ENCODE peak calls at places on chromosomes 12 and 14, in ten cellular contexts. One of them, this sample, is unnamed.

GRCh38 chr12:70487440-70487839 is 121.3 kb downstream of the KCNMB4 start:
- DNase-seq in upper lobe of right lung: no peak
- DNase-seq in Panc1: no peak
- DNase-seq in thyroid gland: no peak
- DNase-seq in uterus: no peak
- DNase-seq in heart left ventricle: no peak
- DNase-seq in thoracic aorta: no peak
- DNase-seq in OCI-LY7: peak; percentile 51
- DNase-seq in CD8-positive, alpha-beta T cell: no peak
- DNase-seq in GM23338: no peak
- DNase-seq in this sample: no peak

GRCh38 chr12:32070370-32070769 is 36.3 kb upstream of the BICD1 start:
- DNase-seq in upper lobe of right lung: no peak
- DNase-seq in Panc1: no peak
- DNase-seq in thyroid gland: no peak
- DNase-seq in uterus: no peak
- DNase-seq in heart left ventricle: no peak
- DNase-seq in thoracic aorta: no peak
- DNase-seq in OCI-LY7: no peak
- DNase-seq in CD8-positive, alpha-beta T cell: no peak
- DNase-seq in GM23338: no peak
- DNase-seq in this sample: no peak

GRCh38 chr14:91417134-91417982 is at the start of gene CCDC88C:
- DNase-seq in upper lobe of right lung: peak; percentile 90
- DNase-seq in Panc1: no peak
- DNase-seq in thyroid gland: peak; percentile 63
- DNase-seq in uterus: peak; percentile 42
- DNase-seq in heart left ventricle: peak; percentile 67
- DNase-seq in thoracic aorta: no peak
- DNase-seq in OCI-LY7: peak; percentile 84
- DNase-seq in CD8-positive, alpha-beta T cell: peak; percentile 86
- DNase-seq in GM23338: peak; percentile 71
- DNase-seq in this sample: no peak

GRCh38 chr12:5246196-5246595 is 185.7 kb upstream of the NTF3 start:
- DNase-seq in upper lobe of right lung: no peak
- DNase-seq in Panc1: no peak
- DNase-seq in thyroid gland: no peak
- DNase-seq in uterus: no peak
- DNase-seq in heart left ventricle: no peak
- DNase-seq in thoracic aorta: no peak
- DNase-seq in OCI-LY7: no peak
- DNase-seq in CD8-positive, alpha-beta T cell: no peak
- DNase-seq in GM23338: peak; percentile 88
- DNase-seq in this sample: no peak

GRCh38 chr14:71658261-71658860 is 273.9 kb upstream of the RGS6 start:
- DNase-seq in upper lobe of right lung: no peak
- DNase-seq in Panc1: no peak
- DNase-seq in thyroid gland: no peak
- DNase-seq in uterus: no peak
- DNase-seq in heart left ventricle: no peak
- DNase-seq in thoracic aorta: no peak
- DNase-seq in OCI-LY7: peak; percentile 27
- DNase-seq in CD8-positive, alpha-beta T cell: no peak
- DNase-seq in GM23338: no peak
- DNase-seq in this sample: no peak

GRCh38 chr14:99347561-99347960 is 75.6 kb upstream of the BCL11B start:
- DNase-seq in upper lobe of right lung: peak; percentile 21
- DNase-seq in Panc1: no peak
- DNase-seq in thyroid gland: no peak
- DNase-seq in uterus: no peak
- DNase-seq in heart left ventricle: no peak
- DNase-seq in thoracic aorta: no peak
- DNase-seq in OCI-LY7: no peak
- DNase-seq in CD8-positive, alpha-beta T cell: no peak
- DNase-seq in GM23338: no peak
- DNase-seq in this sample: no peak

GRCh38 chr12:93825926-93826599 is 148.9 kb downstream of the CRADD start:
- DNase-seq in upper lobe of right lung: no peak
- DNase-seq in Panc1: no peak
- DNase-seq in thyroid gland: no peak
- DNase-seq in uterus: no peak
- DNase-seq in heart left ventricle: no peak
- DNase-seq in thoracic aorta: no peak
- DNase-seq in OCI-LY7: no peak
- DNase-seq in CD8-positive, alpha-beta T cell: no peak
- DNase-seq in GM23338: no peak
- DNase-seq in this sample: no peak

GRCh38 chr14:63499701-63500250 is 43.4 kb downstream of the PPP2R5E start:
- DNase-seq in upper lobe of right lung: no peak
- DNase-seq in Panc1: no peak
- DNase-seq in thyroid gland: no peak
- DNase-seq in uterus: no peak
- DNase-seq in heart left ventricle: no peak
- DNase-seq in thoracic aorta: no peak
- DNase-seq in OCI-LY7: no peak
- DNase-seq in CD8-positive, alpha-beta T cell: no peak
- DNase-seq in GM23338: no peak
- DNase-seq in this sample: no peak

GRCh38 chr12:65666876-65667275 is 157.4 kb upstream of the HMGA2 start:
- DNase-seq in upper lobe of right lung: no peak
- DNase-seq in Panc1: no peak
- DNase-seq in thyroid gland: no peak
- DNase-seq in uterus: no peak
- DNase-seq in heart left ventricle: no peak
- DNase-seq in thoracic aorta: no peak
- DNase-seq in OCI-LY7: no peak
- DNase-seq in CD8-positive, alpha-beta T cell: no peak
- DNase-seq in GM23338: no peak
- DNase-seq in this sample: no peak

GRCh38 chr12:57240926-57241555 is 9.9 kb downstream of the STAC3 start:
- DNase-seq in upper lobe of right lung: peak; percentile 64
- DNase-seq in Panc1: no peak
- DNase-seq in thyroid gland: no peak
- DNase-seq in uterus: no peak
- DNase-seq in heart left ventricle: no peak
- DNase-seq in thoracic aorta: no peak
- DNase-seq in OCI-LY7: peak; percentile 64
- DNase-seq in CD8-positive, alpha-beta T cell: no peak
- DNase-seq in GM23338: peak; percentile 81
- DNase-seq in this sample: peak; percentile 72

GRCh38 chr12:31233061-31233730 is 92.8 kb downstream of the SINHCAF start:
- DNase-seq in upper lobe of right lung: no peak
- DNase-seq in Panc1: no peak
- DNase-seq in thyroid gland: no peak
- DNase-seq in uterus: no peak
- DNase-seq in heart left ventricle: no peak
- DNase-seq in thoracic aorta: no peak
- DNase-seq in OCI-LY7: no peak
- DNase-seq in CD8-positive, alpha-beta T cell: peak; percentile 1
- DNase-seq in GM23338: no peak
- DNase-seq in this sample: no peak

GRCh38 chr14:73463411-73463810 is 5.1 kb upstream of the NUMB start:
- DNase-seq in upper lobe of right lung: no peak
- DNase-seq in Panc1: peak; percentile 39
- DNase-seq in thyroid gland: no peak
- DNase-seq in uterus: peak; percentile 32
- DNase-seq in heart left ventricle: no peak
- DNase-seq in thoracic aorta: peak; percentile 33
- DNase-seq in OCI-LY7: no peak
- DNase-seq in CD8-positive, alpha-beta T cell: no peak
- DNase-seq in GM23338: no peak
- DNase-seq in this sample: peak; percentile 80

GRCh38 chr14:73462078-73462715 is 3.9 kb upstream of the NUMB start:
- DNase-seq in upper lobe of right lung: peak; percentile 75
- DNase-seq in Panc1: no peak
- DNase-seq in thyroid gland: peak; percentile 77
- DNase-seq in uterus: peak; percentile 27
- DNase-seq in heart left ventricle: peak; percentile 58
- DNase-seq in thoracic aorta: no peak
- DNase-seq in OCI-LY7: no peak
- DNase-seq in CD8-positive, alpha-beta T cell: no peak
- DNase-seq in GM23338: no peak
- DNase-seq in this sample: no peak

GRCh38 chr14:73460691-73461127 is 2.4 kb upstream of the NUMB start:
- DNase-seq in upper lobe of right lung: no peak
- DNase-seq in Panc1: no peak
- DNase-seq in thyroid gland: no peak
- DNase-seq in uterus: peak; percentile 40
- DNase-seq in heart left ventricle: peak; percentile 65
- DNase-seq in thoracic aorta: no peak
- DNase-seq in OCI-LY7: peak; percentile 37
- DNase-seq in CD8-positive, alpha-beta T cell: no peak
- DNase-seq in GM23338: no peak
- DNase-seq in this sample: no peak

GRCh38 chr14:73461478-73462077 is 3.2 kb upstream of the NUMB start:
- DNase-seq in upper lobe of right lung: no peak
- DNase-seq in Panc1: no peak
- DNase-seq in thyroid gland: no peak
- DNase-seq in uterus: no peak
- DNase-seq in heart left ventricle: no peak
- DNase-seq in thoracic aorta: no peak
- DNase-seq in OCI-LY7: no peak
- DNase-seq in CD8-positive, alpha-beta T cell: no peak
- DNase-seq in GM23338: no peak
- DNase-seq in this sample: no peak

GRCh38 chr14:73462815-73463214 is 4.5 kb upstream of the NUMB start:
- DNase-seq in upper lobe of right lung: no peak
- DNase-seq in Panc1: no peak
- DNase-seq in thyroid gland: no peak
- DNase-seq in uterus: no peak
- DNase-seq in heart left ventricle: peak; percentile 32
- DNase-seq in thoracic aorta: no peak
- DNase-seq in OCI-LY7: no peak
- DNase-seq in CD8-positive, alpha-beta T cell: no peak
- DNase-seq in GM23338: no peak
- DNase-seq in this sample: no peak
- H3K4me3 ChIP-seq in upper lobe of right lung: peak overlapping the region; percentile 6
- H3K4me3 ChIP-seq in Panc1: no peak overlapping the region
- H3K4me3 ChIP-seq in thyroid gland: no peak overlapping the region
- H3K4me3 ChIP-seq in uterus: no peak overlapping the region
- H3K4me3 ChIP-seq in heart left ventricle: no peak overlapping the region
- H3K4me3 ChIP-seq in thoracic aorta: no peak overlapping the region
- H3K4me3 ChIP-seq in OCI-LY7: no peak overlapping the region
- H3K4me3 ChIP-seq in CD8-positive, alpha-beta T cell: no peak overlapping the region
- H3K4me3 ChIP-seq in GM23338: no peak overlapping the region
- H3K4me3 ChIP-seq in this sample: no peak overlapping the region

GRCh38 chr14:96002511-96002884 is 36.7 kb upstream of the C14orf132 start:
- DNase-seq in upper lobe of right lung: no peak
- DNase-seq in Panc1: no peak
- DNase-seq in thyroid gland: no peak
- DNase-seq in uterus: no peak
- DNase-seq in heart left ventricle: no peak
- DNase-seq in thoracic aorta: no peak
- DNase-seq in OCI-LY7: no peak
- DNase-seq in CD8-positive, alpha-beta T cell: no peak
- DNase-seq in GM23338: no peak
- DNase-seq in this sample: no peak
- H3K27ac ChIP-seq in upper lobe of right lung: no peak overlapping the region
- H3K27ac ChIP-seq in Panc1: no peak overlapping the region
- H3K27ac ChIP-seq in thyroid gland: no peak overlapping the region
- H3K27ac ChIP-seq in uterus: no peak overlapping the region
- H3K27ac ChIP-seq in heart left ventricle: no peak overlapping the region
- H3K27ac ChIP-seq in thoracic aorta: no peak overlapping the region
- H3K27ac ChIP-seq in OCI-LY7: no peak overlapping the region
- H3K27ac ChIP-seq in CD8-positive, alpha-beta T cell: no peak overlapping the region
- H3K27ac ChIP-seq in GM23338: no peak overlapping the region
- H3K27ac ChIP-seq in this sample: no peak overlapping the region

DNA sequence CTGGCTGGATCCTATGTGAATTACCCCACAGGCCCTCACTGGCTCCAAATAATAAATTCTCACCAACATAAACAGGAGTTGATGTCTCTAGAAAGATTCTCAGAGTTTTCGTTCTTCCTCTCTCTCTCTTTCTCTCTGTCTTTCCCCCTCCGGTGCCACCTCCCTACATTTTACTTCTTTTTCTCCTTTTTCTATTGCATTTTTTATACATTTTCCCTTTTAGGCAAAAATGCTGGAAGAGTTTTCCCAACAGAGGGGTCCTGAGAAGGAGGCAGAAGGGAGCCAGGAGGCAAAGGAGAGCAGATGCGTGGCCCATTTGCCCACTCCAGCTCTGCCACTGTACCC is 826 bp upstream of the HOXC6 start:
- DNase-seq in upper lobe of right lung: no peak
- DNase-seq in Panc1: no peak
- DNase-seq in thyroid gland: no peak
- DNase-seq in uterus: no peak
- DNase-seq in heart left ventricle: no peak
- DNase-seq in thoracic aorta: no peak
- DNase-seq in OCI-LY7: no peak
- DNase-seq in CD8-positive, alpha-beta T cell: no peak
- DNase-seq in GM23338: no peak
- DNase-seq in this sample: no peak
- H3K4me3 ChIP-seq in upper lobe of right lung: no peak overlapping the region
- H3K4me3 ChIP-seq in Panc1: peak overlapping the region; percentile 3
- H3K4me3 ChIP-seq in thyroid gland: no peak overlapping the region
- H3K4me3 ChIP-seq in uterus: no peak overlapping the region
- H3K4me3 ChIP-seq in heart left ventricle: no peak overlapping the region
- H3K4me3 ChIP-seq in thoracic aorta: no peak overlapping the region
- H3K4me3 ChIP-seq in OCI-LY7: no peak overlapping the region
- H3K4me3 ChIP-seq in CD8-positive, alpha-beta T cell: no peak overlapping the region
- H3K4me3 ChIP-seq in GM23338: no peak overlapping the region
- H3K4me3 ChIP-seq in this sample: no peak overlapping the region

GRCh38 chr12:124327362-124328043 is 32.6 kb downstream of the RFLNA start:
- DNase-seq in upper lobe of right lung: no peak
- DNase-seq in Panc1: no peak
- DNase-seq in thyroid gland: no peak
- DNase-seq in uterus: no peak
- DNase-seq in heart left ventricle: peak; percentile 47
- DNase-seq in thoracic aorta: no peak
- DNase-seq in OCI-LY7: no peak
- DNase-seq in CD8-positive, alpha-beta T cell: no peak
- DNase-seq in GM23338: no peak
- DNase-seq in this sample: no peak

GRCh38 chr12:124326899-124327298 is 32.0 kb downstream of the RFLNA start:
- DNase-seq in upper lobe of right lung: no peak
- DNase-seq in Panc1: no peak
- DNase-seq in thyroid gland: no peak
- DNase-seq in uterus: no peak
- DNase-seq in heart left ventricle: peak; percentile 33
- DNase-seq in thoracic aorta: no peak
- DNase-seq in OCI-LY7: no peak
- DNase-seq in CD8-positive, alpha-beta T cell: no peak
- DNase-seq in GM23338: no peak
- DNase-seq in this sample: no peak

GRCh38 chr12:124324803-124325705 is 30.2 kb downstream of the RFLNA start:
- DNase-seq in upper lobe of right lung: no peak
- DNase-seq in Panc1: no peak
- DNase-seq in thyroid gland: no peak
- DNase-seq in uterus: no peak
- DNase-seq in heart left ventricle: no peak
- DNase-seq in thoracic aorta: no peak
- DNase-seq in OCI-LY7: no peak
- DNase-seq in CD8-positive, alpha-beta T cell: no peak
- DNase-seq in GM23338: no peak
- DNase-seq in this sample: no peak

GRCh38 chr12:124328116-124328515 is 33.2 kb downstream of the RFLNA start:
- DNase-seq in upper lobe of right lung: no peak
- DNase-seq in Panc1: no peak
- DNase-seq in thyroid gland: no peak
- DNase-seq in uterus: no peak
- DNase-seq in heart left ventricle: peak; percentile 79
- DNase-seq in thoracic aorta: no peak
- DNase-seq in OCI-LY7: no peak
- DNase-seq in CD8-positive, alpha-beta T cell: no peak
- DNase-seq in GM23338: no peak
- DNase-seq in this sample: no peak

GRCh38 chr12:124326104-124326503 is 31.2 kb downstream of the RFLNA start:
- DNase-seq in upper lobe of right lung: no peak
- DNase-seq in Panc1: no peak
- DNase-seq in thyroid gland: no peak
- DNase-seq in uterus: no peak
- DNase-seq in heart left ventricle: no peak
- DNase-seq in thoracic aorta: no peak
- DNase-seq in OCI-LY7: no peak
- DNase-seq in CD8-positive, alpha-beta T cell: no peak
- DNase-seq in GM23338: peak; percentile 53
- DNase-seq in this sample: no peak
- H3K27ac ChIP-seq in upper lobe of right lung: no peak overlapping the region
- H3K27ac ChIP-seq in Panc1: no peak overlapping the region
- H3K27ac ChIP-seq in thyroid gland: no peak overlapping the region
- H3K27ac ChIP-seq in uterus: no peak overlapping the region
- H3K27ac ChIP-seq in heart left ventricle: no peak overlapping the region
- H3K27ac ChIP-seq in thoracic aorta: no peak overlapping the region
- H3K27ac ChIP-seq in OCI-LY7: no peak overlapping the region
- H3K27ac ChIP-seq in CD8-positive, alpha-beta T cell: no peak overlapping the region
- H3K27ac ChIP-seq in GM23338: no peak overlapping the region
- H3K27ac ChIP-seq in this sample: no peak overlapping the region